ENCODE peak calls at places on chromosomes 4 and X, in four cellular contexts. W is Caco-2, L is omental fat pad, U is tibial artery. C is an unnamed sample.

GRCh38 chr4:75790024-75790423 is 65.6 kb downstream of the USO1 start:
- DNase-seq in W (no peak), L (no peak), U (no peak), C (no peak)

GRCh38 chr4:27318740-27319139 is 458.1 kb downstream of the STIM2 start:
- DNase-seq in W (peak), L (no peak), U (no peak), C (no peak)

GRCh38 chr4:6022607-6023288 is 4.5 kb upstream of the C4orf50 start:
- DNase-seq in W (no peak), L (no peak), U (no peak), C (no peak)

GRCh38 chr4:128379860-128380259 is 92.2 kb upstream of the PGRMC2 start:
- DNase-seq in W (peak), L (no peak), U (peak), C (no peak)

GRCh38 chr4:151489462-151490203 is 80.7 kb downstream of the FHIP1A start:
- DNase-seq in W (no peak), L (no peak), U (no peak), C (no peak)

GRCh38 chr4:8769645-8770517 is 101.8 kb downstream of the HMX1 start:
- DNase-seq in W (peak), L (no peak), U (peak), C (no peak)

GRCh38 chrX:82748901-82749505 is 759.1 kb upstream of the POU3F4 start:
- DNase-seq in W (no peak), L (no peak), U (no peak), C (no peak)

GRCh38 chrX:20383487-20383886 is 116.8 kb upstream of the RPS6KA3 start:
- DNase-seq in W (peak), L (no peak), U (no peak), C (no peak)

GRCh38 chr4:109332926-109333464 is 30.5 kb upstream of the COL25A1 start:
- DNase-seq in W (no peak), L (no peak), U (no peak), C (no peak)

GRCh38 chr4:683982-684571 is 4.9 kb downstream of the SLC49A3 start:
- DNase-seq in W (peak), L (no peak), U (no peak), C (no peak)

GRCh38 chrX:135707880-135708279 is 5.6 kb upstream of the CT45A1 start:
- DNase-seq in W (peak), L (no peak), U (no peak), C (no peak)

GRCh38 chr4:10639664-10640063 is 44.9 kb downstream of the CLNK start:
- DNase-seq in W (no peak), L (no peak), U (no peak), C (no peak)

GRCh38 chrX:139691843-139692505 is 16.0 kb downstream of the MCF2 start:
- DNase-seq in W (no peak), L (no peak), U (no peak), C (no peak)

GRCh38 chrX:39946822-39947221 is 150.9 kb downstream of the BCOR start:
- DNase-seq in W (no peak), L (no peak), U (no peak), C (no peak)

GRCh38 chr4:127211377-127212268 is 421.1 kb upstream of the INTU start:
- DNase-seq in W (no peak), L (no peak), U (no peak), C (no peak)

GRCh38 chr4:113740857-113741379 is 20.6 kb downstream of the CAMK2D start:
- DNase-seq in W (no peak), L (no peak), U (no peak), C (no peak)

GRCh38 chr4:170109586-170110289 is 20.0 kb upstream of the AADAT start:
- DNase-seq in W (no peak), L (no peak), U (no peak), C (no peak)

GRCh38 chr4:20698382-20698781 is 1.9 kb upstream of the PACRGL start:
- DNase-seq in W (no peak), L (no peak), U (no peak), C (no peak)

GRCh38 chrX:15170927-15171326 is 99.0 kb downstream of the ASB9 start:
- DNase-seq in W (no peak), L (no peak), U (no peak), C (no peak)

GRCh38 chr4:37737456-37737855 is 51.3 kb upstream of the RELL1 start:
- DNase-seq in W (no peak), L (no peak), U (no peak), C (no peak)

GRCh38 chr4:94226763-94227162 is 19.1 kb downstream of the SMARCAD1 start:
- DNase-seq in W (no peak), L (no peak), U (no peak), C (no peak)

GRCh38 chr4:82194329-82194728 is 179.5 kb downstream of the HNRNPD start:
- DNase-seq in W (no peak), L (no peak), U (no peak), C (no peak)

GRCh38 chrX:1027133-1027532 is 185.3 kb downstream of the CRLF2 start:
- DNase-seq in W (no peak), L (no peak), U (no peak), C (no peak)

GRCh38 chr4:162557516-162558106 is 393.8 kb upstream of the FSTL5 start:
- DNase-seq in W (no peak), L (no peak), U (no peak), C (no peak)
- TF ChIP-seq CTCF in W (no peak), L (no peak), U (no peak), C (no peak)

GRCh38 chr4:105495667-105496066 is 21.8 kb upstream of the PPA2 start:
- DNase-seq in W (no peak), L (no peak), U (no peak), C (no peak)

GRCh38 chr4:105496899-105497298 is 23.0 kb upstream of the PPA2 start:
- DNase-seq in W (peak), L (no peak), U (no peak), C (no peak)
- TF ChIP-seq CTCF in W (peak), L (no peak), U (no peak), C (no peak)

GRCh38 chrX:114626323-114626722 is 42.4 kb downstream of the HTR2C start:
- DNase-seq in W (peak), L (no peak), U (no peak), C (no peak)
- TF ChIP-seq CTCF in W (peak), L (no peak), U (peak), C (no peak)

GRCh38 chr4:119688439-119688838 is 59.8 kb upstream of the PDE5A start:
- DNase-seq in W (no peak), L (no peak), U (no peak), C (no peak)
- TF ChIP-seq CTCF in W (no peak), L (no peak), U (no peak), C (no peak)

DNA sequence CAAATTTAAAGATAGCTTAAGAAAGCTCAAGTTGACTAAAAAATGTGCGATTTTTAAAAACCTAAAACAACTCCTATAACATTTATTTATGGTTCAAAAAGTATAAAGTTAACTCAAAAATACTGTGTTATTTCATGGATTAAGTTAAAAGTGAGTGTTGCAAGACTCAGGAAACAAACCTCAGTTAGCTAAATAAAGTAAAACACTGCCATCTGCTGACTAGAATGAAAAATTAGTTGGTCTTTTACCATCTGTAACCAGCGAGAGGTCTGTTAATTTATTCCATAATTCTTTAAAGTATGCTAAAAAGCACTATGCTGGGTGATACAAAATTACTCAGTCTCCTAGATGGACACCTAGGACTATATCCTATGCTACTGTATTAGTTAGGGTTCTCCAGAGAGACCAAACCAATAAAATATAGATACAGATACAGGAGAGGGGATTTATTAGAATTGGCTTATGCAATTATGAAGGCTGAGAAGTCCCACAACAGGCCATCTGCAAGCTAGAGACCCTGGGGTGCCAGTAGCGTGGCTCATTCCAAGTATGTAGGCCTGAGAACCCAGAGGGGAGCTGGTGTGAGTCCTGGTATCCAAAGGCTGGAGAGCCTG is 4.9 kb upstream of the WDFY3 start:
- DNase-seq in W (peak), L (no peak), U (no peak), C (no peak)
- TF ChIP-seq CTCF in W (peak), L (no peak), U (peak), C (no peak)

C was measured in activated B cell treated with CpG ODN at 0.5 μM for 24 hours.